ENCODE peak calls at places on chromosome 2, in four cellular contexts. F is psoas muscle, P is AG04449, N is right lobe of liver. R is an unnamed sample.

GRCh38 chr2:7097353-7097895 is 180.2 kb downstream of the RNF144A start:
- DNase-seq in P (no peak), F (peak), N (peak), R (peak)

GRCh38 chr2:235139956-235140800 is 188.4 kb downstream of the SH3BP4 start:
- DNase-seq in F (no peak), P (no peak), N (no peak), R (no peak)

GRCh38 chr2:11990576-11990975 is 244.1 kb downstream of the LPIN1 start:
- DNase-seq in F (no peak), P (no peak), N (no peak), R (no peak)

GRCh38 chr2:210177769-210178168 is 6.6 kb upstream of the KANSL1L start:
- DNase-seq in P (no peak), N (no peak), F (no peak), R (no peak)

GRCh38 chr2:199765646-199766045 is 85.3 kb downstream of the FTCDNL1 start:
- DNase-seq in P (no peak), N (no peak), F (no peak), R (no peak)

GRCh38 chr2:9440058-9440727 is 16.7 kb downstream of the CPSF3 start:
- DNase-seq in N (no peak), F (no peak), P (no peak), R (peak)

GRCh38 chr2:25030702-25031101 is 11.2 kb upstream of the EFR3B start:
- DNase-seq in F (no peak), N (no peak), P (no peak), R (no peak)

GRCh38 chr2:43331428-43331827 is 105.0 kb upstream of the ZFP36L2 start:
- DNase-seq in F (no peak), P (no peak), N (no peak), R (no peak)

GRCh38 chr2:190409616-190410015 is 1.5 kb downstream of the MFSD6 start:
- DNase-seq in P (no peak), F (no peak), N (no peak), R (no peak)

GRCh38 chr2:59899692-59900091 is 653.8 kb downstream of the BCL11A start:
- DNase-seq in P (no peak), F (no peak), N (no peak), R (no peak)

GRCh38 chr2:216217904-216218260 is 108.7 kb downstream of the XRCC5 start:
- DNase-seq in F (no peak), P (no peak), N (no peak), R (no peak)

GRCh38 chr2:30681022-30681421 is 126.2 kb downstream of the CAPN13 start:
- DNase-seq in P (no peak), N (no peak), F (no peak), R (no peak)

GRCh38 chr2:30776831-30777652 is 30.2 kb downstream of the CAPN13 start:
- DNase-seq in P (no peak), N (no peak), F (no peak), R (no peak)

GRCh38 chr2:69298261-69298660 is 88.8 kb downstream of the GFPT1 start:
- DNase-seq in P (peak), F (no peak), N (no peak), R (peak)

GRCh38 chr2:187440101-187440500 is 8.0 kb downstream of the CALCRL start:
- DNase-seq in P (no peak), F (no peak), N (no peak), R (no peak)

DNA sequence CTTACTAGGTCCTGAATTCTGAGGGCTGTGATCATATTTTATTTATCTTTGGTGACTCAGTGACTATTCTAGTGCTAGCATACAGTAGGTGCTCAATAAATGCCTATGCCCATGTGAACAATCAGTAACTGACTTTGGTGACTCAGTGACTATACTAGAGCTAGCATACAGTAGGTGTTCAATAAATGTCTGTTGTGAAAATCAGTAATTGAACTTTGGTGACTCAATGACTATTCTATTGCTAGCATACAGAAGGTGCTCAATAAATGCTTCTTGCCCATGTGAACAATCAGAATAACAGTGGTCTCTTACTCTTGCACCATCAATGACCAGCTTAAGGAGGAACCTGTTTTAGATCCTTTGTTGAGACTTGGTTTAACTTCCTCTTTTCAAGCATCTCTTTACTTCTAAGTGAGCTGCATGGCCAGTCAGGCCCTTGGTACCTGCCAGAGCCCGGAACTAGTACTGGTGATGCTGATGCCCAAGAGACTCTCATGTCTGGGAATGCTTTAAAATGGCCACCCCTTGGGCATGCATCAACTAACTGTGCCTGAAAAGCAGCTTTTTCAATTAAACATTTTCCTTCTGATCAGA is 214.9 kb upstream of the SPRED2 start:
- DNase-seq in P (no peak), N (no peak), F (no peak), R (no peak)
- TF ChIP-seq CTCF in P (no peak), N (no peak), F (no peak), R (no peak)

DNA sequence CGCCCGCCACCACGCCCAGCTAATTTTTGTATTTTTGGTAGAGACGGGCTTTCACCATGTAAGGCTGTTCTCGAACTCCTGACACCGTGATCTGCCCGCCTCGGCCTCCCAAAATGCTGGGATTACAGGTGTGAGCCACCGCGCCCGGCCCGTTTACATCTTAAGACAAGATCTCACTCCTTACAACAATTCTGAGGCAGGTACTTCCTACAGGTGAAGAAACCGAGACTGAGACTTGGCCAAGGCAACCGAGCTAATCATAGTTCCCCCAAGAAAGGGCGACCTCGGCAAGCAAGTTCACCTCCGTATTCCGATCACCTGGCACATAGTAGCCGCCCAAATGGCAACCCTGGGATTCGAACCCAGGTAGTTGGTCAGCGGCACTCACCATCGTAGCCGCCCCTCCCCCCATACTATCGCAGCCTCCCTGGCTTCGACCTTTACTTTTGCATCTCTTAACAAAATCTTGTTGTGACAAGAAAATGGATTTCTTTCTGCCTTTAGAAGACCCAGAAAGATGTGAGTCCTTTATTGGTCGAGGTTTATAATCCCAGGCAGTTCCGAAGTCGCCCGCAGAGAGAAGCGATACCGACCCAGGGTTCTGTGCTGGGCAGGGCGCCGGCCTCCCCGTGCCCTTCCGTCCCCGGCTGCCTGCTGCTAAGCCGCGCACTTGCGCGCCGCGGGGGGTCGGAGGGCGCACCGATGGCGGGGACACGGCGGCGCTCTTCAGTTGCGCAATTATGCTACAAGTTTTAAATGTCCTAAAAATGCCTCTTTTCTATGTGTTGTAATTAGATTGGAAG is 1.1 kb upstream of the FZD5 start:
- DNase-seq in N (peak), P (no peak), F (peak), R (no peak)
- TF ChIP-seq CTCF in N (no peak), P (no peak), F (no peak), R (no peak)

GRCh38 chr2:133658020-133658903 is 90.0 kb upstream of the NCKAP5 start:
- DNase-seq in F (no peak), P (no peak), N (no peak), R (no peak)

GRCh38 chr2:133655565-133656113 is 87.4 kb upstream of the NCKAP5 start:
- DNase-seq in P (no peak), F (no peak), N (no peak), R (no peak)

GRCh38 chr2:133653116-133653515 is 84.9 kb upstream of the NCKAP5 start:
- DNase-seq in N (no peak), P (no peak), F (no peak), R (no peak)

GRCh38 chr2:133660511-133660910 is 92.2 kb upstream of the NCKAP5 start:
- DNase-seq in F (no peak), P (no peak), N (no peak), R (no peak)

DNA sequence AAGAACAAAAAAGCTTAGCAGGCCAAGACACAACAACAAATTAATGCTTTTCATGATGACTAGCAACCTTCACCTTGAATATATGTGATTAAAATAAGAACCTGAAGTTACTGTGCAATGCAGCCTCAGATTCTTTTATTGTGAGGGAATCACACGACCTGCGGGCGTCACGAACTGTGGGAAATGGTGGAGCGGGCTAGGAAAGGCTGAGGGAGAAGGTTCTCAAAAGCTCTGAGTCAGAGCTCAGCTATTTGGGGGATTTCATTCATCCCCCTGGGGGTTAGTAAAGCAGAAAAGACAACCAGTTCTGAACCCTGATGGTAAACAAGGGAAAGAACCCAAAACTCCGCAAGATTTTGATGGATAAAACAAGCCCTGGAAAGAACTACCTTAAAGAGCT is 89.3 kb upstream of the NCKAP5 start:
- DNase-seq in F (no peak), P (no peak), N (no peak), R (peak)
- TF ChIP-seq CTCF in F (no peak), P (no peak), N (no peak), R (no peak)

GRCh38 chr2:227325824-227326195 is 759 bp downstream of the MFF start:
- DNase-seq in P (no peak), N (peak), F (no peak), R (peak)
- TF ChIP-seq CTCF in P (no peak), N (no peak), F (no peak), R (no peak)

DNA sequence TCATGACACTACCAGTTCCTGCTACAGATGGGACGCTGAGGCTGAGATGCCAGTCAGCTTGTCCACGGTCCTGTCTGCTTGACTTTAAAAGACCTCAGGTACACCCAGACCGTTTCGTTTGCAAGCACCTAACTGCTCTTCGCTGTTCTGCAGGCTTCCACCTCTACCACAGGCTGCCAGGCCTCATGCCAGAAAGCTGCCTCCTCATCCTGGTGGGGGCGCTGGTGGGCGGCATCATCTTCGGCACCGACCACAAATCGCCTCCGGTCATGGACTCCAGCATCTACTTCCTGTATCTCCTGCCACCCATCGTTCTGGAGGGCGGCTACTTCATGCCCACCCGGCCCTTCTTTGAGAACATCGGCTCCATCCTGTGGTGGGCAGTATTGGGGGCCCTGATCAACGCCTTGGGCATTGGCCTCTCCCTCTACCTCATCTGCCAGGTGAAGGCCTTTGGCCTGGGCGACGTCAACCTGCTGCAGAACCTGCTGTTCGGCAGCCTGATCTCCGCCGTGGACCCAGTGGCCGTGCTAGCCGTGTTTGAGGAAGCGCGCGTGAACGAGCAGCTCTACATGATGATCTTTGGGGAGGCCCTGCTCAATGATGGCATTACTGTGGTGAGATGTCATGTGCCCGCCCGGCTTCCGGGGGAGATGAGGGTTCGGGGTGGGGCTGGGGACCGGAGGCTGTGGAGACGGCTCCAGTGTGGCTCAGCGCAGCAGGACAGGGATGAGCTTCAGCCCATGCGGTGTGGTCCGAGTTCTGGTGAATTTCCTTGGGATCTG is 5.9 kb downstream of the SLC9A4 start:
- DNase-seq in P (no peak), F (no peak), N (no peak), R (no peak)
- TF ChIP-seq CTCF in P (no peak), F (no peak), N (no peak), R (no peak)

DNA sequence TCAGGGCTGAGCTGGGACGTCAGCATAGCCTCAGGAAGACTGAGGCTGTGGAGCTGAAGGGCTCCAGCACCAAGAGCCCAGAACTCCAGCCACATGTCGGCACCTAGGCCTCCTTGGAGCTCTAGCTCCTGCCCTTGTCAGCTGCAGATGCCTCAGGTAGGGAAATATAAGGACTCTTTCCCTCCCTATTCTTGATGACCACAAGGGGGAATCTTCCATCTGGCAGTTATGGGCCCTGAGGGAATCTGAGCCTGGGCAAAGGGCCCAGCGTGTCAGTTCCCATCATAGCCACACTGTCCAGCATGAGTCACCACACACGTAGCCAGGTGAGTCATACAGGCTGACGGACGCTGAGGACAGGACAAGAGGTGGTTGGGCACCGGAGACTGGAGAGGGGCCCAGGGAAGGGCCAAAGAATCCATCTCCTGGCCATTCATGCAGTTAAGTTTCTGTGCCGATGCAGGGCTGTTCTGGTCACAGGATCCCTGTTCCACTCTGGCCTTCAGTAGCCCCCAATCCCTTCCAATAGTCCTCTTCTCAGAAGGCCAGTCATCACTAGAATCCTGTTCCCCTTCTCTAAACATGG is 1.8 kb downstream of the MPV17 start:
- DNase-seq in N (peak), P (peak), F (peak), R (peak)
- TF ChIP-seq CTCF in N (peak), P (peak), F (peak), R (peak)

DNA sequence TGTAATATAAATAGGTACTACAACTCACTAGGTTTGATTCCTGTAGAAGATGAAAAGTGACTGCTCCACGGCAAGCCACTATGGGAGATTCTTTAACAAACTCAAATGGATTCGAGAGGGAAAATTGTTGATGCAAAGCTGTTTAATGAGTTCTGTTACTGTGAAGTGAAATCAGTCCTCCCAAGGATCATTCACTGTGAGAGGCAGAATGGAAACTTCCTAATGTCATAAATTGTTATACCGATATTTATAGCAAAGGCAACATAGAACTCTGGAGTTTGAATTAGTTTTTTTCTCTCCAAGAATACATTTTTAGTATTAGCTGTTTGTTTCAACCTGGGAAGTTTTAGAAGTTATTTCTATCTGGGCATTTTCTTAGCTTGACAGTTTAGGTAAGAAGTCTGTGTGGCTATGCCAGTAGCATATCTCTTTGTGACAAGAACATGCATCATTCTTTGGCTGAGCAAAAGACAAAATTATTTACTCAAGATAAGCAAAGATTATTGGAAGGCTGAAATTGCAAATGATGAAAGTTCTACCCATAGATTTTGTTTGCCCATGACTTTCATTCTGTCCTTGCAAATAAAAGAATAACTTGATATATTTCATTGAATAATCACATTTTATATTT is 979.7 kb downstream of the DPP10 start:
- DNase-seq in N (no peak), P (no peak), F (no peak), R (no peak)
- TF ChIP-seq CTCF in N (no peak), P (no peak), F (no peak), R (no peak)

R was measured in foreskin keratinocyte.